ENCODE peak calls at places on chromosomes 3 and 15, in eight cellular contexts. P is dorsolateral prefrontal cortex; L is ovary; U is NAMALWA; A is HT-29; B is stimulated activated CD8-positive, alpha-beta memory T cell treated with anti-CD3 and anti-CD28 coated beads, Interleukin-15, amount 100 ng/mL, for 1 hour; F is A549; W is stimulated activated CD4-positive, alpha-beta T cell treated with anti-CD3 and anti-CD28 coated beads, Interleukin-1b, Interleukin-23, amount 100 ng/mL, for 48 hours. C is an unnamed sample.
A peak's percentile ranks its signal among the peaks of the same experiment; 100 is the strongest.

GRCh38 chr15:38642689-38643270 is 78.2 kb upstream of the RASGRP1 start:
- DNase-seq in P (no peak), L (no peak), U (peak; percentile 59), A (no peak), B (no peak), F (no peak), W (no peak), C (no peak)

GRCh38 chr3:131714585-131715220 is 211.9 kb upstream of the MRPL3 start:
- DNase-seq in P (no peak), L (no peak), U (no peak), A (no peak), B (no peak), F (no peak), W (no peak), C (no peak)

GRCh38 chr15:80328496-80328895 is 75.7 kb upstream of the ARNT2 start:
- DNase-seq in P (no peak), L (no peak), U (no peak), A (no peak), B (no peak), F (no peak), W (no peak), C (no peak)

GRCh38 chr3:125684199-125684598 is 88.9 kb upstream of the OSBPL11 start:
- DNase-seq in P (no peak), L (peak; percentile 42), U (peak; percentile 42), A (peak; percentile 34), B (no peak), F (no peak), W (no peak), C (peak; percentile 37)

GRCh38 chr15:92421980-92422379 is 28.3 kb downstream of the ST8SIA2 start:
- DNase-seq in P (no peak), L (no peak), U (no peak), A (no peak), B (no peak), F (no peak), W (no peak), C (no peak)

GRCh38 chr3:76369170-76369569 is 583.8 kb upstream of the ZNF717 start:
- DNase-seq in P (no peak), L (no peak), U (peak; percentile 3), A (peak; percentile 11), B (no peak), F (no peak), W (no peak), C (no peak)

GRCh38 chr3:78814893-78815562 is 952.8 kb downstream of the ROBO1 start:
- DNase-seq in P (no peak), L (no peak), U (no peak), A (no peak), B (no peak), F (no peak), W (no peak), C (no peak)

GRCh38 chr3:166060789-166061479 is 223.7 kb upstream of the BCHE start:
- DNase-seq in P (no peak), L (no peak), U (no peak), A (no peak), B (no peak), F (no peak), W (no peak), C (no peak)

GRCh38 chr3:27978440-27978839 is 256.3 kb upstream of the EOMES start:
- DNase-seq in P (no peak), L (no peak), U (no peak), A (no peak), B (no peak), F (no peak), W (no peak), C (no peak)